ENCODE peak calls at places on chromosomes 12 and 14, in four cellular contexts. One of them, this sample, is unnamed.

GRCh38 chr14:70181276-70181675 is 7.5 kb downstream of the SLC8A3 start:
- DNase-seq in glomerular endothelial cell: no peak
- DNase-seq in NCI-H2081: no peak
- DNase-seq in activated CD4-positive, alpha-beta T cell treated with anti-CD3 and anti-CD28 coated beads for 48 hours: no peak
- DNase-seq in this sample: no peak

GRCh38 chr12:112198120-112198733 is 72.9 kb downstream of the TRAFD1 start:
- DNase-seq in NCI-H2081: peak
- DNase-seq in activated CD4-positive, alpha-beta T cell treated with anti-CD3 and anti-CD28 coated beads for 48 hours: peak
- DNase-seq in glomerular endothelial cell: no peak
- DNase-seq in this sample: no peak

GRCh38 chr14:39034481-39035296 is 68.3 kb downstream of the SEC23A start:
- DNase-seq in glomerular endothelial cell: no peak
- DNase-seq in activated CD4-positive, alpha-beta T cell treated with anti-CD3 and anti-CD28 coated beads for 48 hours: no peak
- DNase-seq in NCI-H2081: no peak
- DNase-seq in this sample: no peak

GRCh38 chr12:51386361-51386760 is 4.8 kb downstream of the GALNT6 start:
- DNase-seq in glomerular endothelial cell: no peak
- DNase-seq in NCI-H2081: no peak
- DNase-seq in activated CD4-positive, alpha-beta T cell treated with anti-CD3 and anti-CD28 coated beads for 48 hours: no peak
- DNase-seq in this sample: no peak

GRCh38 chr12:122064780-122065588 is 13.6 kb upstream of the MLXIP start:
- DNase-seq in NCI-H2081: no peak
- DNase-seq in activated CD4-positive, alpha-beta T cell treated with anti-CD3 and anti-CD28 coated beads for 48 hours: no peak
- DNase-seq in glomerular endothelial cell: no peak
- DNase-seq in this sample: no peak

GRCh38 chr14:64891839-64892375 is 12.2 kb upstream of the SPTB start:
- DNase-seq in NCI-H2081: peak
- DNase-seq in glomerular endothelial cell: no peak
- DNase-seq in activated CD4-positive, alpha-beta T cell treated with anti-CD3 and anti-CD28 coated beads for 48 hours: peak
- DNase-seq in this sample: no peak

GRCh38 chr12:124501080-124501642 is 66.3 kb downstream of the NCOR2 start:
- DNase-seq in NCI-H2081: no peak
- DNase-seq in glomerular endothelial cell: no peak
- DNase-seq in activated CD4-positive, alpha-beta T cell treated with anti-CD3 and anti-CD28 coated beads for 48 hours: no peak
- DNase-seq in this sample: no peak

GRCh38 chr12:52398176-52398575 is 8.0 kb downstream of the KRT82 start:
- DNase-seq in activated CD4-positive, alpha-beta T cell treated with anti-CD3 and anti-CD28 coated beads for 48 hours: no peak
- DNase-seq in glomerular endothelial cell: no peak
- DNase-seq in NCI-H2081: no peak
- DNase-seq in this sample: no peak

GRCh38 chr12:76591461-76591860 is 31.9 kb upstream of the OSBPL8 start:
- DNase-seq in NCI-H2081: no peak
- DNase-seq in activated CD4-positive, alpha-beta T cell treated with anti-CD3 and anti-CD28 coated beads for 48 hours: no peak
- DNase-seq in glomerular endothelial cell: no peak
- DNase-seq in this sample: no peak

GRCh38 chr12:52692253-52692652 is 11.1 kb downstream of the KRT77 start:
- DNase-seq in NCI-H2081: no peak
- DNase-seq in activated CD4-positive, alpha-beta T cell treated with anti-CD3 and anti-CD28 coated beads for 48 hours: no peak
- DNase-seq in glomerular endothelial cell: no peak
- DNase-seq in this sample: no peak

GRCh38 chr12:70456953-70457352 is 90.9 kb downstream of the KCNMB4 start:
- DNase-seq in glomerular endothelial cell: no peak
- DNase-seq in activated CD4-positive, alpha-beta T cell treated with anti-CD3 and anti-CD28 coated beads for 48 hours: no peak
- DNase-seq in NCI-H2081: no peak
- DNase-seq in this sample: no peak